ENCODE peak calls at places on chromosome 12, in ten cellular contexts. L, K, D, X, M, F, V, C, O and H are unnamed samples.
A peak's percentile ranks its signal among the peaks of the same experiment; 100 is the strongest.

GRCh38 chr12:24937553-24938244 is 11.2 kb downstream of the BCAT1 start:
- DNase-seq in X (no peak), C (no peak), O (no peak), L (peak; percentile 51), V (no peak), F (no peak), D (no peak), K (no peak), M (no peak), H (no peak)

GRCh38 chr12:24848941-24849477 is 99.9 kb downstream of the BCAT1 start:
- DNase-seq in K (no peak), C (no peak), L (no peak), X (no peak), F (no peak), D (no peak), O (no peak), M (no peak), V (no peak), H (no peak)

GRCh38 chr12:55700255-55701018 is 7.3 kb downstream of the ITGA7 start:
- DNase-seq in K (no peak), X (peak; percentile 54), D (no peak), M (peak; percentile 59), O (peak; percentile 10), V (no peak), F (no peak), C (peak; percentile 48), L (peak; percentile 39), H (no peak)

GRCh38 chr12:89461649-89462612 is 62.7 kb downstream of the GALNT4 start:
- DNase-seq in V (no peak), C (no peak), X (no peak), K (no peak), F (no peak), D (no peak), M (no peak), O (no peak), L (peak; percentile 82), H (no peak)

GRCh38 chr12:94644141-94644575 is 6.2 kb downstream of the TMCC3 start:
- DNase-seq in X (no peak), L (peak; percentile 24), V (no peak), D (no peak), C (peak; percentile 59), K (peak; percentile 67), O (no peak), F (no peak), M (no peak), H (no peak)

GRCh38 chr12:96908170-96908675 is 1.2 kb downstream of the NEDD1 start:
- DNase-seq in M (no peak), F (no peak), O (no peak), D (no peak), L (no peak), K (no peak), V (no peak), C (no peak), X (no peak), H (no peak)

GRCh38 chr12:116420476-116420875 is 138.7 kb upstream of the MAP1LC3B2 start:
- DNase-seq in M (no peak), L (no peak), O (no peak), C (no peak), F (no peak), V (no peak), K (no peak), X (no peak), D (no peak), H (no peak)

GRCh38 chr12:96047621-96048211 is 12.3 kb upstream of the LTA4H start:
- DNase-seq in O (no peak), F (peak; percentile 48), D (peak; percentile 52), M (peak; percentile 71), C (no peak), L (peak; percentile 72), X (no peak), V (no peak), K (no peak), H (no peak)

GRCh38 chr12:19712041-19712440 is 272.7 kb downstream of the AEBP2 start:
- DNase-seq in C (no peak), D (no peak), F (no peak), O (no peak), M (no peak), K (no peak), V (no peak), X (no peak), L (peak; percentile 94), H (no peak)

DNA sequence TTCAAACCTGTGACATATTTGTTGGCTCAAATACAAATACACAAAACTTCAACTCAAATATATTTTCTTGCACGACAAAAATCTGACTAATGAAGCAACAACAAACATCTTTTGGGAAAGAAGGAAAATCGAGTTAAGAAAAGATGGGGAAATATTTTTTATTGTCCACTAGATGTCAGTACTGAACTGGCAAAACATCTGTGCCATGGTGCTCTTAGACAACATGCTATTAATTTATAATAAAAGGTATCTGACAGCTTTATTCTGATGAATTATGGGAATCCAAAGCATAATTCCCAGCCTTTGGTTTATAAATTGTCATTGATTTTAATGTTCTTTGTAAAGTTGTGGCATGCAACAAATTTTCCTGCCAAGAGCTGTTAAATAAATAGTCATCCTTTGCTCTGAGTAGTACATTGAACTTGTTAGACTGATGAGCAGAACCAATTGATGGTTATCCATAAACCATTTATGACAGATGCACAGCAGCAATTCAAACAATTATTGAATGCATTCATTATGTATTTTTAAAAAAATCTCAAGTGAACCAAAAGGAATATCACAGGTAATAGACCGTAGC is 231.2 kb downstream of the ETNK1 start:
- DNase-seq in D (no peak), K (no peak), O (no peak), L (peak; percentile 45), M (no peak), X (no peak), F (no peak), V (no peak), C (no peak), H (no peak)
- TF ChIP-seq CTCF in D (peak; percentile 22), K (no peak), O (no peak), L (peak; percentile 70), M (peak; percentile 45), X (peak; percentile 9), F (no peak), V (peak; percentile 48), C (peak; percentile 77), H (no peak)

DNA sequence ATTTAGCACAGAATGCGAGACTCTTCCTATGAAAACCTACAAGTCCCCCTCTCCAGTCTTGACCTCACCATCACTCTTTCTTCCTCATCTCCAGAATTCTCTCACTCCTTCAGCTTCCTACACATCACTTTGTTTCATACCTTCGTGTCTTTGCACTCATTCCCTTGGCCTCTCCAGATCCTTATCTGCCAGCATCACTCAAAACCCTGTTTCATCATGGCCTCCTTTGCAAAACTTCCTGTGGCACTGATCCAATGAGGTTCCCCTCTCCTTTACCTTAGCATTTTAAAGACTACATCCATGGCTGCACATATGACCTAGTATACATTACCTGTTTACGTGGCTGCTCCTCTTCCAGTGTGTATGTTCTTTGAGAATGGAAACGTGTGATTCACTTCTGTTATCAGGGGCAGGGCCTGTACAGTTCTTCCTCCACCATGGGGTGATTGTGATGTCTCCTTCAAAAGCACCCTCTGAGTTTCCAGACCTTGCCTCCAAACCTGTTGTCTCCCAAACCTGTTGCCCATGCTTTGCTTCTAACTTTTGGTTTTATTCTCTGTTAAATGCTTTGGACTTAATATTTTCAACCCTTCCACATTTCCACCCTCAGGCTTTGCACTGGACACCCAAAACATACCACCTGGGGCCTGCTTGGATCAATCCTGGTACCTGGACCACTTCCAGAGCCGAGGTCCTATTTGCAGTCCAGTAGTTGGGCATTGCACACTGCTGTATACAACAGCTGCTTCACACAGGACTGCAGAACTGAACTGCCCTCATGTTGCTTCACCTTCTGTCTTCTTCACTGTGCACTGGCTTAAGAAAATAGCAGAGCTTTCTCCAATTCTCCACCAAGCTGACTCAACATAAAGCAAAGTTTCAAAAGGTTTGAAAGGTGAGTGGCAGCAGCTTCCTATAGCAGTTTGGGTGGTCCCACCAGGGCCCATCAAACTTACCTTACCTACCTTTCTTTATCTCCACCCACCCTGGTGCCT is 131.7 kb downstream of the LLPH start:
- DNase-seq in L (peak; percentile 17), V (no peak), O (no peak), F (no peak), C (no peak), X (no peak), M (no peak), K (no peak), D (no peak), H (no peak)
- H3K4me3 ChIP-seq in L (no peak overlapping the region), V (no peak overlapping the region), O (no peak overlapping the region), F (no peak overlapping the region), C (no peak overlapping the region), X (no peak overlapping the region), M (no peak overlapping the region), K (no peak overlapping the region), D (no peak overlapping the region), H (no peak overlapping the region)

GRCh38 chr12:121823101-121823726 is 19.4 kb downstream of the SETD1B start:
- DNase-seq in C (peak; percentile 55), D (no peak), O (no peak), X (no peak), F (no peak), L (no peak), M (peak; percentile 64), K (no peak), V (no peak), H (no peak)
- TF ChIP-seq POLR2A in C (no peak), D (no peak), O (no peak), X (no peak), F (no peak), L (no peak), M (no peak), K (no peak), V (no peak), H (no peak)

GRCh38 chr12:84512751-84513150 is 399.8 kb downstream of the SLC6A15 start:
- DNase-seq in X (no peak), K (no peak), O (no peak), M (no peak), C (no peak), V (no peak), L (no peak), F (no peak), D (no peak), H (no peak)

GRCh38 chr12:84508943-84509342 is 403.7 kb downstream of the SLC6A15 start:
- DNase-seq in M (peak; percentile 75), D (no peak), C (no peak), X (no peak), F (no peak), V (no peak), K (no peak), L (no peak), O (no peak), H (no peak)

GRCh38 chr12:84507914-84508313 is 404.7 kb downstream of the SLC6A15 start:
- DNase-seq in L (no peak), M (peak; percentile 46), C (no peak), O (no peak), D (no peak), F (no peak), X (peak; percentile 50), K (no peak), V (no peak), H (no peak)

GRCh38 chr12:84506317-84506716 is 406.3 kb downstream of the SLC6A15 start:
- DNase-seq in K (no peak), C (no peak), M (peak; percentile 58), F (no peak), L (no peak), D (no peak), X (no peak), O (no peak), V (no peak), H (no peak)

DNA sequence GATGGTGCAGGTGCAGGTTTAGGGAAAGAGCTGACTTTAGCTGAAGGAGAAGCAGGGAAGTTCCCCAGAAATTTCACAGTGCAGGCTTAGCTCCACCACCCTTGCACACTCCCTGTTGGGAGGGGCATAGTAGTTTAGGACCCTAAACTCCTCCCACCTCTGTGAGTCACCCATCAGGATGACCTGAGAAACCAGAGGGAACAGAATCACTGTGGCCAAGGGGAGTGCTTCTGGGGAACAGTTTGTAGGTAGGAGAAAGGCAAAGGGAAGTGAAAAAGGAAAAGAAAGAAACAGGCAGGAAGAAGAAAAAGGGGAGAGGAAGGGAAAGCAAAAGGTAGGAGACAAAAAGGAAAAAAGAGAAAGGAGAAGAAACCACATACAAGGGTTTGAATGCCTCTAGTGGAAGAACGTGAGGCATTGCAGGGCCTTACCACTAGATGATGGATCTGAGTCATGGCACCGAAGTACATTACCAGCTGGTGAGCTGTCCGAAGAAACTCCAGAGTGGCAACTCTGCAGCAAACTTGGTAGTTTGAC is 404.2 kb downstream of the SLC6A15 start:
- DNase-seq in K (no peak), X (peak; percentile 48), F (no peak), V (no peak), M (peak; percentile 71), L (peak; percentile 75), C (no peak), D (peak; percentile 36), O (no peak), H (no peak)
- TF ChIP-seq CTCF in K (no peak), X (no peak), F (no peak), V (peak; percentile 45), M (peak; percentile 25), L (peak; percentile 45), C (no peak), D (peak; percentile 21), O (no peak), H (no peak)